ENCODE peak calls at places on chromosome 10, in seven cellular contexts. B is AG09319; R is cardiac fibroblast; P is fibroblast of the conjunctiva; H is effector CD4-positive, alpha-beta T cell; K is activated naive CD4-positive, alpha-beta T cell; S is suprapubic skin. O is an unnamed sample.

GRCh38 chr10:72511414-72511813 is 114.5 kb downstream of the MICU1 start:
- DNase-seq in B (no peak), R (no peak), P (no peak), H (no peak), K (no peak), S (no peak), O (no peak)

GRCh38 chr10:92989250-92989649 is 71.3 kb upstream of the CYP26C1 start:
- DNase-seq in B (no peak), R (no peak), P (no peak), H (no peak), K (no peak), S (no peak), O (no peak)

GRCh38 chr10:31757374-31757773 is 171.3 kb downstream of the ARHGAP12 start:
- DNase-seq in B (no peak), R (no peak), P (no peak), H (no peak), K (no peak), S (no peak), O (no peak)

GRCh38 chr10:680146-680545 is 9.3 kb downstream of the DIP2C start:
- DNase-seq in B (no peak), R (no peak), P (no peak), H (no peak), K (no peak), S (peak), O (no peak)

GRCh38 chr10:8543361-8544056 is 489.0 kb downstream of the GATA3 start:
- DNase-seq in B (no peak), R (no peak), P (no peak), H (no peak), K (no peak), S (no peak), O (no peak)

GRCh38 chr10:66819691-66820090 is 106.1 kb upstream of the LRRTM3 start:
- DNase-seq in B (no peak), R (no peak), P (no peak), H (no peak), K (no peak), S (no peak), O (no peak)

GRCh38 chr10:71255817-71256660 is 43.7 kb downstream of the UNC5B start:
- DNase-seq in B (peak), R (peak), P (peak), H (no peak), K (no peak), S (no peak), O (peak)

GRCh38 chr10:103576862-103577261 is 83.4 kb downstream of the NEURL1 start:
- DNase-seq in B (no peak), R (no peak), P (no peak), H (no peak), K (no peak), S (no peak), O (no peak)

GRCh38 chr10:49318751-49319150 is 19.8 kb downstream of the C10orf71 start:
- DNase-seq in B (no peak), R (no peak), P (no peak), H (no peak), K (no peak), S (no peak), O (no peak)

GRCh38 chr10:59177031-59177861 is 803 bp downstream of the PHYHIPL start:
- DNase-seq in B (peak), R (peak), P (peak), H (no peak), K (no peak), S (no peak), O (peak)

GRCh38 chr10:115969591-115969990 is 303.4 kb downstream of the GFRA1 start:
- DNase-seq in B (no peak), R (no peak), P (no peak), H (no peak), K (no peak), S (no peak), O (no peak)

GRCh38 chr10:29150010-29150409 is 138.9 kb upstream of the LYZL1 start:
- DNase-seq in B (no peak), R (peak), P (no peak), H (no peak), K (no peak), S (no peak), O (no peak)

GRCh38 chr10:5428133-5428532 is 15.8 kb downstream of the NET1 start:
- DNase-seq in B (no peak), R (no peak), P (no peak), H (no peak), K (no peak), S (no peak), O (no peak)

GRCh38 chr10:88114368-88114767 is 250.9 kb downstream of the PTEN start:
- DNase-seq in B (no peak), R (peak), P (no peak), H (no peak), K (no peak), S (no peak), O (peak)

GRCh38 chr10:88385601-88386203 is 197.4 kb downstream of the RNLS start:
- DNase-seq in B (no peak), R (no peak), P (no peak), H (peak), K (peak), S (no peak), O (no peak)

GRCh38 chr10:48468130-48468790 is 136.6 kb downstream of the ARHGAP22 start:
- DNase-seq in B (no peak), R (no peak), P (no peak), H (no peak), K (no peak), S (no peak), O (no peak)

GRCh38 chr10:78155722-78156121 is 122.1 kb downstream of the RPS24 start:
- DNase-seq in B (no peak), R (no peak), P (no peak), H (no peak), K (no peak), S (no peak), O (no peak)

GRCh38 chr10:49500420-49500819 is 38.5 kb downstream of the ERCC6 start:
- DNase-seq in B (no peak), R (no peak), P (no peak), H (no peak), K (no peak), S (no peak), O (no peak)

GRCh38 chr10:30804478-30805055 is 175.0 kb upstream of the LYZL2 start:
- DNase-seq in B (no peak), R (peak), P (peak), H (no peak), K (no peak), S (no peak), O (no peak)

GRCh38 chr10:11610855-11611247 is 599 bp downstream of the USP6NL start:
- DNase-seq in B (peak), R (peak), P (peak), H (no peak), K (peak), S (peak), O (peak)

GRCh38 chr10:102714621-102715455 is at the start of gene SFXN2:
- DNase-seq in B (no peak), R (no peak), P (no peak), H (peak), K (peak), S (no peak), O (no peak)

GRCh38 chr10:118339096-118339495 is 3.0 kb downstream of the FAM204A start:
- DNase-seq in B (no peak), R (no peak), P (no peak), H (no peak), K (no peak), S (no peak), O (no peak)

GRCh38 chr10:62059424-62059913 is 158.0 kb downstream of the ARID5B start:
- DNase-seq in B (peak), R (peak), P (no peak), H (no peak), K (no peak), S (no peak), O (no peak)

GRCh38 chr10:21080246-21080645 is 183.1 kb upstream of the NEBL start:
- DNase-seq in B (no peak), R (peak), P (no peak), H (no peak), K (no peak), S (no peak), O (no peak)

GRCh38 chr10:75211007-75211735 is 575 bp downstream of the VDAC2 start:
- DNase-seq in B (no peak), R (peak), P (no peak), H (peak), K (no peak), S (no peak), O (peak)

GRCh38 chr10:103717341-103718246 is 137.8 kb downstream of the SH3PXD2A start:
- DNase-seq in B (no peak), R (no peak), P (no peak), H (no peak), K (no peak), S (no peak), O (no peak)

GRCh38 chr10:114541081-114541833 is 116.8 kb downstream of the ABLIM1 start:
- DNase-seq in B (peak), R (peak), P (peak), H (peak), K (peak), S (peak), O (peak)

GRCh38 chr10:69415049-69415448 is 1.7 kb downstream of the TACR2 start:
- DNase-seq in B (no peak), R (no peak), P (no peak), H (no peak), K (no peak), S (no peak), O (no peak)

GRCh38 chr10:69220041-69220451 is at the start of gene HKDC1:
- DNase-seq in B (no peak), R (no peak), P (no peak), H (no peak), K (no peak), S (no peak), O (no peak)

GRCh38 chr10:14648936-14649335 is 125.8 kb downstream of the FAM107B start:
- DNase-seq in B (no peak), R (no peak), P (no peak), H (no peak), K (no peak), S (no peak), O (no peak)

GRCh38 chr10:115657161-115657850 is 564.1 kb downstream of the ATRNL1 start:
- DNase-seq in B (no peak), R (no peak), P (no peak), H (no peak), K (no peak), S (no peak), O (no peak)

GRCh38 chr10:126930506-126931458 is 25.6 kb downstream of the DOCK1 start:
- DNase-seq in B (peak), R (peak), P (peak), H (no peak), K (no peak), S (no peak), O (peak)

GRCh38 chr10:128373071-128373749 is 247.0 kb upstream of the MKI67 start:
- DNase-seq in B (no peak), R (no peak), P (no peak), H (no peak), K (no peak), S (no peak), O (no peak)

GRCh38 chr10:114045071-114045737 is 1.5 kb downstream of the ADRB1 start:
- DNase-seq in B (no peak), R (no peak), P (no peak), H (no peak), K (no peak), S (no peak), O (no peak)

GRCh38 chr10:62062752-62063512 is 161.4 kb downstream of the ARID5B start:
- DNase-seq in B (no peak), R (no peak), P (no peak), H (no peak), K (no peak), S (no peak), O (no peak)